ENCODE peak calls at places on chromosomes 13 and 19, in eight cellular contexts. E, R, D, A, N, Y, X and I are unnamed samples.

GRCh38 chr19:48248081-48248833 is 7.5 kb downstream of the CARD8 start:
- DNase-seq in A (no peak), D (no peak), Y (no peak), E (no peak), N (no peak), X (no peak), R (no peak), I (no peak)

GRCh38 chr13:110501188-110501587 is 60.3 kb downstream of the RAB20 start:
- DNase-seq in N (no peak), R (no peak), A (no peak), E (no peak), D (no peak), X (no peak), Y (no peak), I (no peak)

GRCh38 chr19:23203841-23204344 is 46.3 kb downstream of the ZNF724 start:
- DNase-seq in X (peak), D (no peak), N (peak), E (no peak), A (no peak), R (peak), Y (peak), I (no peak)

GRCh38 chr13:35549481-35549880 is 73.0 kb upstream of the MAB21L1 start:
- DNase-seq in Y (peak), X (no peak), R (no peak), N (peak), D (peak), A (no peak), E (peak), I (no peak)

GRCh38 chr19:41893899-41894298 is 10.9 kb downstream of the ARHGEF1 start:
- DNase-seq in R (no peak), X (no peak), N (peak), A (no peak), E (peak), D (no peak), Y (peak), I (no peak)

GRCh38 chr13:44903596-44903995 is 85.7 kb downstream of the NUFIP1 start:
- DNase-seq in D (peak), A (no peak), R (peak), Y (peak), E (no peak), N (peak), X (peak), I (peak)

GRCh38 chr19:9427941-9428340 is 7.4 kb downstream of the ZNF266 start:
- DNase-seq in R (no peak), A (no peak), X (no peak), N (no peak), E (no peak), D (no peak), Y (no peak), I (no peak)

GRCh38 chr13:46475586-46475991 is 77.4 kb upstream of the LRCH1 start:
- DNase-seq in Y (peak), E (no peak), A (no peak), N (peak), R (no peak), X (no peak), D (no peak), I (no peak)

GRCh38 chr19:1082165-1082927 is 12.8 kb downstream of the POLR2E start:
- DNase-seq in Y (peak), R (no peak), E (peak), A (peak), X (no peak), D (no peak), N (no peak), I (no peak)

GRCh38 chr19:14363203-14364097 is 17.8 kb upstream of the ADGRE5 start:
- DNase-seq in R (peak), Y (peak), X (peak), A (peak), E (peak), N (peak), D (no peak), I (no peak)

GRCh38 chr19:751501-752341 is 809 bp downstream of the MISP start:
- DNase-seq in A (no peak), X (peak), R (no peak), E (peak), D (peak), Y (peak), N (peak), I (no peak)

GRCh38 chr19:35731353-35731752 is 10.9 kb downstream of the IGFLR1 start:
- DNase-seq in X (no peak), Y (no peak), E (no peak), N (no peak), D (no peak), A (no peak), R (no peak), I (no peak)

GRCh38 chr19:17680235-17680722 is 7.9 kb downstream of the UNC13A start:
- DNase-seq in D (no peak), R (peak), A (peak), N (peak), Y (peak), X (peak), E (peak), I (peak)

GRCh38 chr13:93227280-93227905 is 786 bp downstream of the GPC6 start:
- DNase-seq in N (peak), R (no peak), Y (peak), E (peak), D (no peak), A (peak), X (peak), I (peak)

GRCh38 chr19:10006335-10006708 is 4.0 kb downstream of the COL5A3 start:
- DNase-seq in X (peak), Y (peak), E (no peak), R (peak), D (no peak), A (no peak), N (peak), I (no peak)

GRCh38 chr19:51002101-51002532 is 713 bp upstream of the KLK8 start:
- DNase-seq in E (no peak), A (peak), Y (no peak), D (no peak), N (no peak), X (no peak), R (no peak), I (no peak)

GRCh38 chr19:54415208-54415900 is at the start of gene TTYH1:
- DNase-seq in A (peak), N (no peak), X (no peak), E (no peak), R (no peak), Y (no peak), D (no peak), I (no peak)
- TF ChIP-seq CTCF in A (peak), N (no peak), X (peak), E (peak), R (peak), Y (peak), D (no peak), I (peak)

GRCh38 chr19:52993342-52994178 is 20.2 kb upstream of the ERVV-1 start:
- DNase-seq in N (peak), A (peak), X (peak), R (peak), Y (peak), D (peak), E (peak), I (peak)
- TF ChIP-seq CTCF in N (peak), A (peak), X (peak), R (peak), Y (peak), D (peak), E (no peak), I (peak)

GRCh38 chr13:114142640-114143490 is 10.4 kb upstream of the RASA3 start:
- DNase-seq in X (peak), R (no peak), A (no peak), N (no peak), E (no peak), Y (no peak), D (no peak), I (no peak)

GRCh38 chr13:114144606-114145244 is 12.3 kb upstream of the RASA3 start:
- DNase-seq in X (peak), D (no peak), N (no peak), A (no peak), R (no peak), E (no peak), Y (no peak), I (peak)

GRCh38 chr13:114145722-114146121 is 13.3 kb upstream of the RASA3 start:
- DNase-seq in R (no peak), X (peak), Y (no peak), A (no peak), N (no peak), D (no peak), E (no peak), I (peak)

GRCh38 chr13:114145256-114145655 is 12.8 kb upstream of the RASA3 start:
- DNase-seq in D (no peak), R (no peak), N (no peak), X (peak), A (no peak), Y (no peak), E (no peak), I (no peak)

DNA sequence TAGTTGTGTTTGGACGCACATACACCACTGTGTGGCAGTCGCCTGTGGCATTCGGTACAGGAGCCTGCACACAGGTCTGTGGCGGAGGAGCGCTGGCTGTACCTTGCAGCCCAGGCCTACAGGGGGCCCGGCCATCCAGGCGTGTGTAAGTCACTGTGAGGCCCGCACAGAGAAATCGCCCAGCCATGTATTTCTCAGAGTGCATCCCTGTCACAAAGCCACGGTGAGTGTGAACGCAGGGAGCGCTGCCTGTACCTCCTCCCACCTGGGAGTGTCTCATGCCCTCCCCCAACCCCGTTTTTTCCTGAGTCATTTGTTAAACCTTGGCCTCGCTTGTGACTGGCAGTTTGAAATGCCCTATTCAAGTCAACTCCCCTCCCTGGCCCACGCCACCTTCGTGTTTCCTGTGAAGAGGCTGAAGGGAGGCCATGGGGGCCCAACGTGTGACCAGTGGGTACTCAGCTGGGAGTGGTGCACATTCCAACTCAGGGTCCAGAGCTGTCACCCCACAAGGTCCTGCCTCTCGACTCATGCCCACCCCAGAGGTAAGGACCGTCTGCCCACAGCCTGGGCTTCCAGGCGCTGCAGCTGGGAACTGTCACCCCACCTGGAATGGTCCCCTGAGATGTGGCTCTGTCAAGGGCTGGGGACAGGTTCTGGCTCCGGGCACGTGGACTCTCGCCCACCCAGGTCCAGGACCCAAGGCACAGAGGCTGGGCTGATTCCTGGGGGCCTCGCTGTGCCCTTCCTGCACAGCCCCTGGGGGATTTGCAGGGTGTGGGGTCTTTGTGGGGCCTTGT is 11.6 kb upstream of the RASA3 start:
- DNase-seq in R (no peak), X (peak), N (no peak), A (peak), E (peak), Y (no peak), D (no peak), I (no peak)
- TF ChIP-seq CTCF in R (no peak), X (no peak), N (no peak), A (peak), E (peak), Y (peak), D (no peak), I (no peak)

GRCh38 chr13:64938660-64939059 is 2291.5 kb downstream of the PCDH9 start:
- DNase-seq in E (no peak), D (no peak), A (no peak), Y (no peak), R (no peak), X (no peak), N (no peak), I (no peak)
- TF ChIP-seq CTCF in E (no peak), D (no peak), A (no peak), Y (no peak), R (no peak), X (no peak), N (no peak), I (no peak)

GRCh38 chr19:11383706-11384048 is 437 bp downstream of the EPOR start:
- DNase-seq in X (no peak), R (no peak), D (no peak), N (no peak), Y (no peak), A (peak), E (no peak), I (no peak)

GRCh38 chr19:11379857-11380350 is 4.2 kb downstream of the EPOR start:
- DNase-seq in A (no peak), R (no peak), E (no peak), N (no peak), X (no peak), D (no peak), Y (no peak), I (no peak)

GRCh38 chr19:11382898-11383705 is 1.0 kb downstream of the EPOR start:
- DNase-seq in X (peak), D (no peak), A (peak), E (peak), R (peak), N (no peak), Y (peak), I (no peak)

GRCh38 chr19:11380653-11381534 is 3.2 kb downstream of the EPOR start:
- DNase-seq in E (peak), A (peak), X (peak), R (peak), N (peak), D (peak), Y (peak), I (peak)

GRCh38 chr19:11381535-11382369 is 2.4 kb downstream of the EPOR start:
- DNase-seq in A (peak), X (peak), N (peak), D (no peak), R (peak), E (peak), Y (peak), I (no peak)
- TF ChIP-seq CTCF in A (no peak), X (no peak), N (peak), D (peak), R (no peak), E (peak), Y (peak), I (peak)

DNA sequence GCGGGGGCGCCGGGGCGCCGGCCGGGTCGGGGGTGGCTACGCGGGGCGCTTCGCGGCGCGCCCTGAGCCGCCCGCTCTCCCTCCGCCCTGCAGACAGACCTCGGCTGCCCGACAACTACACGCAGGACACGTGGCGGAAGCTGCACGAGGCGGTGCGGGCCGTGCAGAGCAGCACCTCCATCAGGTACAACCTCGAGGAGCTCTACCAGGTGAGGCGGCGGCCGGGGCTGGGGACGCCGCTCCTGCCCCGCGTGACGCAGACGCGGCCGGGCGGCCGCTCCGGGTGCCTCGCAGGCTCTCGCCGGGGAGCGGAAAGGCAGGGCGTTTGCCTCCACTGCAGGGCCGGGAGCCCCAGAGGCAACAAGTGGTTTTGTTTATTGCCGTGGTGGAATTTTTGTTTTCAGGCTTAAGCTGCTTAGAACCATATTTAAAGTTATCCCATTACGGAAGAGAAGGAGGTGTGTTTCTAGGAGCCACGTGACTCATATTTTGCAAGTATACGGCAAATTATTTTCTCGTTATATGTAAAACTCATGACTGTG is 538 bp downstream of the CUL4A start:
- DNase-seq in E (peak), N (peak), Y (peak), D (no peak), R (peak), A (peak), X (peak), I (no peak)
- TF ChIP-seq CTCF in E (no peak), N (no peak), Y (no peak), D (no peak), R (no peak), A (no peak), X (peak), I (no peak)